ENCODE peak calls at places on chromosomes 16 and 17, in nine cellular contexts. One of them, this sample, is unnamed.
A peak's percentile ranks its signal among the peaks of the same experiment; 100 is the strongest.

GRCh38 chr16:60811051-60811608 is 1225.1 kb downstream of the CDH8 start:
- DNase-seq in NCI-H1417: no peak
- DNase-seq in B cell: no peak
- DNase-seq in progenitor cell of endocrine pancreas: no peak
- DNase-seq in posterior vena cava: no peak
- DNase-seq in T-helper 1 cell: no peak
- DNase-seq in NCI-H510A: no peak
- DNase-seq in amniotic stem cell: no peak
- DNase-seq in activated naive CD4-positive, alpha-beta T cell treated with anti-CD3 and anti-CD28 coated beads, Interleukin-2, amount 50 U/mL, for 16 hours: no peak
- DNase-seq in this sample: no peak

GRCh38 chr17:39147221-39148185 is 3.9 kb downstream of the PLXDC1 start:
- DNase-seq in NCI-H1417: no peak
- DNase-seq in B cell: no peak
- DNase-seq in progenitor cell of endocrine pancreas: no peak
- DNase-seq in posterior vena cava: no peak
- DNase-seq in T-helper 1 cell: no peak
- DNase-seq in NCI-H510A: no peak
- DNase-seq in amniotic stem cell: no peak
- DNase-seq in activated naive CD4-positive, alpha-beta T cell treated with anti-CD3 and anti-CD28 coated beads, Interleukin-2, amount 50 U/mL, for 16 hours: no peak
- DNase-seq in this sample: no peak

GRCh38 chr17:68972119-68972704 is 17.0 kb upstream of the ABCA8 start:
- DNase-seq in NCI-H1417: no peak
- DNase-seq in B cell: no peak
- DNase-seq in progenitor cell of endocrine pancreas: no peak
- DNase-seq in posterior vena cava: no peak
- DNase-seq in T-helper 1 cell: no peak
- DNase-seq in NCI-H510A: peak; percentile 1
- DNase-seq in amniotic stem cell: no peak
- DNase-seq in activated naive CD4-positive, alpha-beta T cell treated with anti-CD3 and anti-CD28 coated beads, Interleukin-2, amount 50 U/mL, for 16 hours: no peak
- DNase-seq in this sample: no peak

GRCh38 chr16:31453255-31454204 is 5.8 kb upstream of the ARMC5 start:
- DNase-seq in NCI-H1417: no peak
- DNase-seq in B cell: no peak
- DNase-seq in progenitor cell of endocrine pancreas: no peak
- DNase-seq in posterior vena cava: peak; percentile 82
- DNase-seq in T-helper 1 cell: no peak
- DNase-seq in NCI-H510A: no peak
- DNase-seq in amniotic stem cell: no peak
- DNase-seq in activated naive CD4-positive, alpha-beta T cell treated with anti-CD3 and anti-CD28 coated beads, Interleukin-2, amount 50 U/mL, for 16 hours: no peak
- DNase-seq in this sample: no peak

GRCh38 chr16:14364112-14364385 is 266.0 kb downstream of the PARN start:
- DNase-seq in NCI-H1417: no peak
- DNase-seq in B cell: no peak
- DNase-seq in progenitor cell of endocrine pancreas: no peak
- DNase-seq in posterior vena cava: no peak
- DNase-seq in T-helper 1 cell: no peak
- DNase-seq in NCI-H510A: no peak
- DNase-seq in amniotic stem cell: no peak
- DNase-seq in activated naive CD4-positive, alpha-beta T cell treated with anti-CD3 and anti-CD28 coated beads, Interleukin-2, amount 50 U/mL, for 16 hours: no peak
- DNase-seq in this sample: no peak

GRCh38 chr16:70789231-70789926 is 11.6 kb downstream of the VAC14 start:
- DNase-seq in NCI-H1417: no peak
- DNase-seq in B cell: no peak
- DNase-seq in progenitor cell of endocrine pancreas: no peak
- DNase-seq in posterior vena cava: no peak
- DNase-seq in T-helper 1 cell: no peak
- DNase-seq in NCI-H510A: no peak
- DNase-seq in amniotic stem cell: no peak
- DNase-seq in activated naive CD4-positive, alpha-beta T cell treated with anti-CD3 and anti-CD28 coated beads, Interleukin-2, amount 50 U/mL, for 16 hours: no peak
- DNase-seq in this sample: no peak

GRCh38 chr17:80005360-80006338 is 30.0 kb downstream of the TBC1D16 start:
- DNase-seq in NCI-H1417: peak; percentile 44
- DNase-seq in B cell: peak; percentile 95
- DNase-seq in progenitor cell of endocrine pancreas: peak; percentile 70
- DNase-seq in posterior vena cava: no peak
- DNase-seq in T-helper 1 cell: peak; percentile 48
- DNase-seq in NCI-H510A: no peak
- DNase-seq in amniotic stem cell: no peak
- DNase-seq in activated naive CD4-positive, alpha-beta T cell treated with anti-CD3 and anti-CD28 coated beads, Interleukin-2, amount 50 U/mL, for 16 hours: peak; percentile 60
- DNase-seq in this sample: no peak

GRCh38 chr17:28159004-28159403 is 116.5 kb downstream of the NLK start:
- DNase-seq in NCI-H1417: no peak
- DNase-seq in B cell: no peak
- DNase-seq in progenitor cell of endocrine pancreas: no peak
- DNase-seq in posterior vena cava: no peak
- DNase-seq in T-helper 1 cell: no peak
- DNase-seq in NCI-H510A: no peak
- DNase-seq in amniotic stem cell: no peak
- DNase-seq in activated naive CD4-positive, alpha-beta T cell treated with anti-CD3 and anti-CD28 coated beads, Interleukin-2, amount 50 U/mL, for 16 hours: no peak
- DNase-seq in this sample: no peak

GRCh38 chr16:56967733-56968132 is 6.0 kb downstream of the CETP start:
- DNase-seq in NCI-H1417: no peak
- DNase-seq in B cell: no peak
- DNase-seq in progenitor cell of endocrine pancreas: no peak
- DNase-seq in posterior vena cava: peak; percentile 26
- DNase-seq in T-helper 1 cell: no peak
- DNase-seq in NCI-H510A: no peak
- DNase-seq in amniotic stem cell: no peak
- DNase-seq in activated naive CD4-positive, alpha-beta T cell treated with anti-CD3 and anti-CD28 coated beads, Interleukin-2, amount 50 U/mL, for 16 hours: no peak
- DNase-seq in this sample: no peak

GRCh38 chr17:39979865-39980401 is 674 bp upstream of the PSMD3 start:
- DNase-seq in NCI-H1417: no peak
- DNase-seq in B cell: no peak
- DNase-seq in progenitor cell of endocrine pancreas: peak; percentile 13
- DNase-seq in posterior vena cava: peak; percentile 60
- DNase-seq in T-helper 1 cell: no peak
- DNase-seq in NCI-H510A: no peak
- DNase-seq in amniotic stem cell: no peak
- DNase-seq in activated naive CD4-positive, alpha-beta T cell treated with anti-CD3 and anti-CD28 coated beads, Interleukin-2, amount 50 U/mL, for 16 hours: no peak
- DNase-seq in this sample: no peak

This sample was measured in T-helper 22 cell.